ENCODE peak calls at places on chromosomes 4 and X, in eight cellular contexts. Z is tibial nerve, Q is H7, X is HFF-Myc, W is left lung, C is AG09309, A is aorta, O is foreskin fibroblast. N is an unnamed sample.

GRCh38 chrX:91066104-91066503 is 368.5 kb upstream of the PABPC5 start:
- DNase-seq in Z (no peak), Q (no peak), X (no peak), W (no peak), C (no peak), A (no peak), O (no peak), N (no peak)

GRCh38 chrX:17361620-17362019 is 13.4 kb upstream of the NHS start:
- DNase-seq in Z (no peak), Q (peak; percentile 46), X (no peak), W (no peak), C (no peak), A (no peak), O (no peak), N (no peak)

GRCh38 chrX:8629871-8630270 is 102.1 kb downstream of the ANOS1 start:
- DNase-seq in Z (no peak), Q (no peak), X (no peak), W (no peak), C (no peak), A (no peak), O (no peak), N (no peak)

GRCh38 chrX:39850630-39851152 is 247.1 kb downstream of the BCOR start:
- DNase-seq in Z (no peak), Q (peak; percentile 59), X (peak; percentile 60), W (no peak), C (peak; percentile 37), A (no peak), O (peak; percentile 36), N (no peak)

GRCh38 chr4:62544428-62544827 is 1344.3 kb downstream of the ADGRL3 start:
- DNase-seq in Z (no peak), Q (no peak), X (no peak), W (no peak), C (no peak), A (no peak), O (no peak), N (no peak)

GRCh38 chrX:129741880-129742758 is 3.3 kb downstream of the XPNPEP2 start:
- DNase-seq in Z (no peak), Q (peak; percentile 96), X (no peak), W (no peak), C (no peak), A (no peak), O (no peak), N (no peak)

GRCh38 chrX:107530141-107530540 is 80.7 kb downstream of the FRMPD3 start:
- DNase-seq in Z (no peak), Q (no peak), X (no peak), W (no peak), C (no peak), A (no peak), O (no peak), N (no peak)

GRCh38 chr4:14837860-14838259 is 164.4 kb upstream of the CPEB2 start:
- DNase-seq in Z (no peak), Q (peak; percentile 10), X (no peak), W (no peak), C (no peak), A (no peak), O (no peak), N (no peak)

GRCh38 chrX:12949927-12950656 is 24.8 kb upstream of the TMSB4X start:
- DNase-seq in Z (peak; percentile 66), Q (no peak), X (no peak), W (peak; percentile 83), C (peak; percentile 84), A (peak; percentile 92), O (peak; percentile 84), N (peak; percentile 77)

GRCh38 chr4:16900325-16900724 is 1.9 kb upstream of the LDB2 start:
- DNase-seq in Z (no peak), Q (no peak), X (no peak), W (no peak), C (no peak), A (no peak), O (no peak), N (no peak)

GRCh38 chr4:16897351-16897750 is 1.1 kb downstream of the LDB2 start:
- DNase-seq in Z (no peak), Q (no peak), X (no peak), W (no peak), C (no peak), A (no peak), O (no peak), N (no peak)

GRCh38 chr4:16896871-16897270 is 1.6 kb downstream of the LDB2 start:
- DNase-seq in Z (no peak), Q (no peak), X (peak; percentile 39), W (no peak), C (peak; percentile 61), A (no peak), O (peak; percentile 16), N (no peak)

GRCh38 chr4:16894406-16894805 is 4.0 kb downstream of the LDB2 start:
- DNase-seq in Z (no peak), Q (no peak), X (no peak), W (no peak), C (no peak), A (no peak), O (no peak), N (no peak)

DNA sequence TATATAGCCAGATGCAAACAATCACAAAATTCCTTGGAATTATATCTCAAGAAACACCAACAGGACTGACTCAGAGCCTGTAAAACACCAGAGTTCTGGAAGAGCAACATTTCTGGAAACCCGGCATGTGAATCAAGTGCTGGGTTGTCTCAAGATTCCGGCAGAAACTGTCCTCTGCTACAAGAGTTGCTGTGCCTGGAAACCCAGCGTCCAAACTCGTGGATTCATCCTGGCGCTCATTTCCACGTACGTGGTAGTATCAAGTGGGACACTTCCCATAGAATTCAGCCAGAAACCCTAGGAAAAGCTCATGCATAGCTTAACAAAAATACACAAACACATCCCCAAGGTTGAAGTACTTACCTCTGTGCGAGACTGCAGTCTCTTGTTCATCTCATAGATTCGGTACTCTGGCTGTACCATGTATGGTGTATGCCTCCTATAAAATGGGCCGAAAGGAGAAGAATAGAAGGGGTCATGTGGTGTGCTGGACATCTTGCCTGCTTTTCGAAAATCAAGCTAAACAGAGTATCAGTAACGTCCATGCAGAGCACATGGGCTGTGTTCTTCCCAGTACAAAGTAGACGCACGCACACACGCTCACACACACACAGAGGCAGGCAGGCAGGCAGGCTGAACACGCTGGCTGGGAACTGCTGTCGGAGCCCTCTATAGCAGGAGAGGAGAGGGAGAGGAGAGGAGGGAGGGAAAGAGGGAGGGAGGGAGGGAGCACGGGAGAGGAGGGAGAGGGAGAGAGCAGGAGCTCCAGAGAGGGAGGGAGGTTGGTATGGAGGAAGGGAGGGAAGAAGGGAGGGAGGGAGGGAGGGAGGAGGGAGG is at the start of gene LDB2:
- DNase-seq in Z (peak; percentile 51), Q (peak; percentile 46), X (peak; percentile 66), W (no peak), C (peak; percentile 83), A (peak; percentile 80), O (peak; percentile 78), N (peak; percentile 58)
- H3K4me3 ChIP-seq in Z (peak within 1 kb of the TSS; percentile 25), Q (peak within 1 kb of the TSS; percentile 73), X (peak within 1 kb of the TSS; percentile 94), W (peak within 1 kb of the TSS; percentile 37), C (peak within 1 kb of the TSS; percentile 67), A (peak within 1 kb of the TSS; percentile 50), O (peak within 1 kb of the TSS; percentile 79), N (peak within 1 kb of the TSS; percentile 71)

GRCh38 chr4:26950446-26950845 is 89.8 kb downstream of the STIM2 start:
- DNase-seq in Z (no peak), Q (no peak), X (no peak), W (no peak), C (no peak), A (no peak), O (no peak), N (no peak)

GRCh38 chr4:26943391-26943790 is 82.8 kb downstream of the STIM2 start:
- DNase-seq in Z (no peak), Q (no peak), X (no peak), W (no peak), C (no peak), A (no peak), O (no peak), N (no peak)

GRCh38 chr4:26945794-26946193 is 85.2 kb downstream of the STIM2 start:
- DNase-seq in Z (no peak), Q (no peak), X (no peak), W (no peak), C (no peak), A (no peak), O (no peak), N (no peak)

GRCh38 chr4:26941951-26942350 is 81.3 kb downstream of the STIM2 start:
- DNase-seq in Z (no peak), Q (no peak), X (no peak), W (no peak), C (no peak), A (no peak), O (no peak), N (no peak)

GRCh38 chr4:26947318-26947717 is 86.7 kb downstream of the STIM2 start:
- DNase-seq in Z (no peak), Q (no peak), X (no peak), W (peak; percentile 39), C (no peak), A (no peak), O (no peak), N (no peak)
- H3K4me3 ChIP-seq in Z (no peak overlapping the region), Q (no peak overlapping the region), X (no peak overlapping the region), W (no peak overlapping the region), C (no peak overlapping the region), A (no peak overlapping the region), O (no peak overlapping the region), N (no peak overlapping the region)

DNA sequence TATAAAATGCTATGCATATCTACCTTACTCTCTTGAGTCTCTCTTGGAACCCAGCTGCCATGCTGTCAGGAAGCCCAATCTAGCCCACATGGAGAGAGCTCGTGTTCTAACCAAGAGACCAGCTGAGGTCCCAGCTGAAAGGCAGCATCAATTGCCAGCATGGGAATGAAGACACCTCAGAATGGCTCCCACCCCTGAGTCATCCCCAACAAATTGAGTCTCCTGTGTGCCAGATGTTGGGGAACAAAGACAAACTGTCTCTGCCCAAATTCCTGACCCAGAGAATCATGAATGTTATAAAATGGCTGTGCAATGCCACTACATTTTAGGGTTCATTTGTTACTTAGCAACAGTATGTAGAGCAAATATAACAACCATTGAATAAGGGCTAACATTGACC is 105.2 kb upstream of the STX18 start:
- DNase-seq in Z (no peak), Q (no peak), X (no peak), W (no peak), C (no peak), A (no peak), O (peak; percentile 47), N (no peak)
- H3K4me3 ChIP-seq in Z (no peak overlapping the region), Q (no peak overlapping the region), X (no peak overlapping the region), W (no peak overlapping the region), C (no peak overlapping the region), A (no peak overlapping the region), O (no peak overlapping the region), N (no peak overlapping the region)

GRCh38 chr4:83731609-83732008 is 195.7 kb downstream of the GPAT3 start:
- DNase-seq in Z (no peak), Q (no peak), X (peak; percentile 10), W (no peak), C (peak; percentile 2), A (peak; percentile 42), O (peak; percentile 29), N (no peak)

GRCh38 chr4:83738895-83739294 is 203.0 kb downstream of the GPAT3 start:
- DNase-seq in Z (no peak), Q (no peak), X (no peak), W (no peak), C (no peak), A (no peak), O (no peak), N (no peak)

DNA sequence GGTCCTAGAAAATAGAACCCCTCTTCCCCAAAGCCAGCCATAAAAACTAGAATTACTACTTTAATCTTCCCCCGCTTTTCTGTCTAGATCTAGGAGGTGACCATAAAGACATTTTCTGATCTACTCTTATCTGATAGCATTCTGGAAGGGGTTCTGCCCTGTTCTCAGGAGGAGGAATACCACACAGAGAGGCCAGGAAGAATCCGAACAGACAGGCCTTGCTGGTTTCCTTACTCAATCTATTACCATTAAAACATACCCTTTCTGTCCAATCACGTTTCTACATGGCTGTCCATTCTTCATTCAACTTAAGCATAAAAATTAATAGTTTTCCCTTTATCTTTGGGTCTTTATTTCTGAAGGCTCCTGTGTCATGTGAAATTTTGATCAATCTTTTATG is 198.7 kb downstream of the GPAT3 start:
- DNase-seq in Z (no peak), Q (no peak), X (no peak), W (no peak), C (no peak), A (no peak), O (no peak), N (no peak)
- H3K4me3 ChIP-seq in Z (no peak overlapping the region), Q (no peak overlapping the region), X (no peak overlapping the region), W (no peak overlapping the region), C (no peak overlapping the region), A (no peak overlapping the region), O (no peak overlapping the region), N (no peak overlapping the region)